ENCODE peak calls at places on chromosomes 11 and 22, in five cellular contexts. One of them, this sample, is unnamed.

GRCh38 chr11:45252134-45252856 is 33.8 kb downstream of the SYT13 start:
- DNase-seq in activated gamma-delta T cell treated with anti-CD3 and anti-CD28 coated beads, Interleukin-2, amount 50 U/mL, for 16 hours: no peak
- DNase-seq in foreskin fibroblast: peak
- DNase-seq in stimulated activated naive B cell treated with anti-CD40 and anti-IgM and Interleukin-4, amounts not matched to agents 10 μg/mL and 1 μg/mL and 100 μg/mL, for 72 hours: peak
- DNase-seq in esophagus muscularis mucosa: no peak
- DNase-seq in this sample: no peak

GRCh38 chr11:61679893-61680621 is at the start of gene DAGLA:
- DNase-seq in activated gamma-delta T cell treated with anti-CD3 and anti-CD28 coated beads, Interleukin-2, amount 50 U/mL, for 16 hours: peak
- DNase-seq in foreskin fibroblast: peak
- DNase-seq in stimulated activated naive B cell treated with anti-CD40 and anti-IgM and Interleukin-4, amounts not matched to agents 10 μg/mL and 1 μg/mL and 100 μg/mL, for 72 hours: peak
- DNase-seq in esophagus muscularis mucosa: no peak
- DNase-seq in this sample: peak

GRCh38 chr11:60831501-60832079 is 10.3 kb upstream of the CCDC86 start:
- DNase-seq in activated gamma-delta T cell treated with anti-CD3 and anti-CD28 coated beads, Interleukin-2, amount 50 U/mL, for 16 hours: no peak
- DNase-seq in foreskin fibroblast: peak
- DNase-seq in stimulated activated naive B cell treated with anti-CD40 and anti-IgM and Interleukin-4, amounts not matched to agents 10 μg/mL and 1 μg/mL and 100 μg/mL, for 72 hours: no peak
- DNase-seq in esophagus muscularis mucosa: no peak
- DNase-seq in this sample: no peak

GRCh38 chr11:8841899-8842298 is 69.1 kb upstream of the AKIP1 start:
- DNase-seq in activated gamma-delta T cell treated with anti-CD3 and anti-CD28 coated beads, Interleukin-2, amount 50 U/mL, for 16 hours: no peak
- DNase-seq in foreskin fibroblast: no peak
- DNase-seq in stimulated activated naive B cell treated with anti-CD40 and anti-IgM and Interleukin-4, amounts not matched to agents 10 μg/mL and 1 μg/mL and 100 μg/mL, for 72 hours: no peak
- DNase-seq in esophagus muscularis mucosa: no peak
- DNase-seq in this sample: no peak

GRCh38 chr22:46794067-46794466 is 31.6 kb downstream of the TBC1D22A start:
- DNase-seq in activated gamma-delta T cell treated with anti-CD3 and anti-CD28 coated beads, Interleukin-2, amount 50 U/mL, for 16 hours: no peak
- DNase-seq in foreskin fibroblast: no peak
- DNase-seq in stimulated activated naive B cell treated with anti-CD40 and anti-IgM and Interleukin-4, amounts not matched to agents 10 μg/mL and 1 μg/mL and 100 μg/mL, for 72 hours: no peak
- DNase-seq in esophagus muscularis mucosa: no peak
- DNase-seq in this sample: no peak

GRCh38 chr11:61919841-61920631 is 2.7 kb upstream of the RAB3IL1 start:
- DNase-seq in activated gamma-delta T cell treated with anti-CD3 and anti-CD28 coated beads, Interleukin-2, amount 50 U/mL, for 16 hours: no peak
- DNase-seq in foreskin fibroblast: no peak
- DNase-seq in stimulated activated naive B cell treated with anti-CD40 and anti-IgM and Interleukin-4, amounts not matched to agents 10 μg/mL and 1 μg/mL and 100 μg/mL, for 72 hours: no peak
- DNase-seq in esophagus muscularis mucosa: peak
- DNase-seq in this sample: no peak

GRCh38 chr11:128714881-128715280 is 21.0 kb downstream of the FLI1 start:
- DNase-seq in activated gamma-delta T cell treated with anti-CD3 and anti-CD28 coated beads, Interleukin-2, amount 50 U/mL, for 16 hours: no peak
- DNase-seq in foreskin fibroblast: peak
- DNase-seq in stimulated activated naive B cell treated with anti-CD40 and anti-IgM and Interleukin-4, amounts not matched to agents 10 μg/mL and 1 μg/mL and 100 μg/mL, for 72 hours: no peak
- DNase-seq in esophagus muscularis mucosa: no peak
- DNase-seq in this sample: no peak

GRCh38 chr11:44286268-44286880 is 23.6 kb downstream of the ALX4 start:
- DNase-seq in activated gamma-delta T cell treated with anti-CD3 and anti-CD28 coated beads, Interleukin-2, amount 50 U/mL, for 16 hours: peak
- DNase-seq in foreskin fibroblast: peak
- DNase-seq in stimulated activated naive B cell treated with anti-CD40 and anti-IgM and Interleukin-4, amounts not matched to agents 10 μg/mL and 1 μg/mL and 100 μg/mL, for 72 hours: peak
- DNase-seq in esophagus muscularis mucosa: no peak
- DNase-seq in this sample: peak

GRCh38 chr11:125903753-125904659 is at the start of gene DDX25:
- DNase-seq in activated gamma-delta T cell treated with anti-CD3 and anti-CD28 coated beads, Interleukin-2, amount 50 U/mL, for 16 hours: no peak
- DNase-seq in foreskin fibroblast: peak
- DNase-seq in stimulated activated naive B cell treated with anti-CD40 and anti-IgM and Interleukin-4, amounts not matched to agents 10 μg/mL and 1 μg/mL and 100 μg/mL, for 72 hours: no peak
- DNase-seq in esophagus muscularis mucosa: no peak
- DNase-seq in this sample: no peak

GRCh38 chr11:133491680-133492383 is 40.5 kb downstream of the OPCML start:
- DNase-seq in activated gamma-delta T cell treated with anti-CD3 and anti-CD28 coated beads, Interleukin-2, amount 50 U/mL, for 16 hours: no peak
- DNase-seq in foreskin fibroblast: no peak
- DNase-seq in stimulated activated naive B cell treated with anti-CD40 and anti-IgM and Interleukin-4, amounts not matched to agents 10 μg/mL and 1 μg/mL and 100 μg/mL, for 72 hours: no peak
- DNase-seq in esophagus muscularis mucosa: peak
- DNase-seq in this sample: no peak

GRCh38 chr11:34655335-34656008 is 34.6 kb downstream of the EHF start:
- DNase-seq in activated gamma-delta T cell treated with anti-CD3 and anti-CD28 coated beads, Interleukin-2, amount 50 U/mL, for 16 hours: no peak
- DNase-seq in foreskin fibroblast: peak
- DNase-seq in stimulated activated naive B cell treated with anti-CD40 and anti-IgM and Interleukin-4, amounts not matched to agents 10 μg/mL and 1 μg/mL and 100 μg/mL, for 72 hours: no peak
- DNase-seq in esophagus muscularis mucosa: no peak
- DNase-seq in this sample: no peak

GRCh38 chr11:22734628-22735345 is 68.4 kb downstream of the GAS2 start:
- DNase-seq in activated gamma-delta T cell treated with anti-CD3 and anti-CD28 coated beads, Interleukin-2, amount 50 U/mL, for 16 hours: no peak
- DNase-seq in foreskin fibroblast: no peak
- DNase-seq in stimulated activated naive B cell treated with anti-CD40 and anti-IgM and Interleukin-4, amounts not matched to agents 10 μg/mL and 1 μg/mL and 100 μg/mL, for 72 hours: no peak
- DNase-seq in esophagus muscularis mucosa: no peak
- DNase-seq in this sample: no peak

GRCh38 chr11:10587995-10588394 is 19.5 kb upstream of the LYVE1 start:
- DNase-seq in activated gamma-delta T cell treated with anti-CD3 and anti-CD28 coated beads, Interleukin-2, amount 50 U/mL, for 16 hours: no peak
- DNase-seq in foreskin fibroblast: no peak
- DNase-seq in stimulated activated naive B cell treated with anti-CD40 and anti-IgM and Interleukin-4, amounts not matched to agents 10 μg/mL and 1 μg/mL and 100 μg/mL, for 72 hours: no peak
- DNase-seq in esophagus muscularis mucosa: no peak
- DNase-seq in this sample: no peak

GRCh38 chr22:20810645-20811044 is 36.7 kb downstream of the SERPIND1 start:
- DNase-seq in activated gamma-delta T cell treated with anti-CD3 and anti-CD28 coated beads, Interleukin-2, amount 50 U/mL, for 16 hours: no peak
- DNase-seq in foreskin fibroblast: no peak
- DNase-seq in stimulated activated naive B cell treated with anti-CD40 and anti-IgM and Interleukin-4, amounts not matched to agents 10 μg/mL and 1 μg/mL and 100 μg/mL, for 72 hours: no peak
- DNase-seq in esophagus muscularis mucosa: no peak
- DNase-seq in this sample: no peak

GRCh38 chr22:50105529-50106100 is 15.8 kb downstream of the MOV10L1 start:
- DNase-seq in activated gamma-delta T cell treated with anti-CD3 and anti-CD28 coated beads, Interleukin-2, amount 50 U/mL, for 16 hours: no peak
- DNase-seq in foreskin fibroblast: peak
- DNase-seq in stimulated activated naive B cell treated with anti-CD40 and anti-IgM and Interleukin-4, amounts not matched to agents 10 μg/mL and 1 μg/mL and 100 μg/mL, for 72 hours: no peak
- DNase-seq in esophagus muscularis mucosa: no peak
- DNase-seq in this sample: no peak

GRCh38 chr11:469684-470667 is 19.9 kb downstream of the PTDSS2 start:
- DNase-seq in activated gamma-delta T cell treated with anti-CD3 and anti-CD28 coated beads, Interleukin-2, amount 50 U/mL, for 16 hours: no peak
- DNase-seq in foreskin fibroblast: peak
- DNase-seq in stimulated activated naive B cell treated with anti-CD40 and anti-IgM and Interleukin-4, amounts not matched to agents 10 μg/mL and 1 μg/mL and 100 μg/mL, for 72 hours: no peak
- DNase-seq in esophagus muscularis mucosa: no peak
- DNase-seq in this sample: no peak

GRCh38 chr11:122882809-122883681 is 486 bp downstream of the JHY start:
- DNase-seq in activated gamma-delta T cell treated with anti-CD3 and anti-CD28 coated beads, Interleukin-2, amount 50 U/mL, for 16 hours: peak
- DNase-seq in foreskin fibroblast: peak
- DNase-seq in stimulated activated naive B cell treated with anti-CD40 and anti-IgM and Interleukin-4, amounts not matched to agents 10 μg/mL and 1 μg/mL and 100 μg/mL, for 72 hours: peak
- DNase-seq in esophagus muscularis mucosa: no peak
- DNase-seq in this sample: peak

GRCh38 chr22:44131989-44132685 is 48.6 kb upstream of the PARVG start:
- DNase-seq in activated gamma-delta T cell treated with anti-CD3 and anti-CD28 coated beads, Interleukin-2, amount 50 U/mL, for 16 hours: no peak
- DNase-seq in foreskin fibroblast: no peak
- DNase-seq in stimulated activated naive B cell treated with anti-CD40 and anti-IgM and Interleukin-4, amounts not matched to agents 10 μg/mL and 1 μg/mL and 100 μg/mL, for 72 hours: no peak
- DNase-seq in esophagus muscularis mucosa: no peak
- DNase-seq in this sample: no peak

GRCh38 chr11:22115470-22116037 is 77.3 kb upstream of the ANO5 start:
- DNase-seq in activated gamma-delta T cell treated with anti-CD3 and anti-CD28 coated beads, Interleukin-2, amount 50 U/mL, for 16 hours: no peak
- DNase-seq in foreskin fibroblast: no peak
- DNase-seq in stimulated activated naive B cell treated with anti-CD40 and anti-IgM and Interleukin-4, amounts not matched to agents 10 μg/mL and 1 μg/mL and 100 μg/mL, for 72 hours: no peak
- DNase-seq in esophagus muscularis mucosa: no peak
- DNase-seq in this sample: no peak

GRCh38 chr11:83007477-83007876 is 64.2 kb downstream of the RAB30 start:
- DNase-seq in activated gamma-delta T cell treated with anti-CD3 and anti-CD28 coated beads, Interleukin-2, amount 50 U/mL, for 16 hours: no peak
- DNase-seq in foreskin fibroblast: no peak
- DNase-seq in stimulated activated naive B cell treated with anti-CD40 and anti-IgM and Interleukin-4, amounts not matched to agents 10 μg/mL and 1 μg/mL and 100 μg/mL, for 72 hours: no peak
- DNase-seq in esophagus muscularis mucosa: no peak
- DNase-seq in this sample: no peak

GRCh38 chr11:117095301-117096139 is 2.7 kb downstream of the SIK3 start:
- DNase-seq in activated gamma-delta T cell treated with anti-CD3 and anti-CD28 coated beads, Interleukin-2, amount 50 U/mL, for 16 hours: no peak
- DNase-seq in foreskin fibroblast: peak
- DNase-seq in stimulated activated naive B cell treated with anti-CD40 and anti-IgM and Interleukin-4, amounts not matched to agents 10 μg/mL and 1 μg/mL and 100 μg/mL, for 72 hours: no peak
- DNase-seq in esophagus muscularis mucosa: no peak
- DNase-seq in this sample: no peak

GRCh38 chr11:111819161-111820058 is 52.0 kb downstream of the ALG9 start:
- DNase-seq in activated gamma-delta T cell treated with anti-CD3 and anti-CD28 coated beads, Interleukin-2, amount 50 U/mL, for 16 hours: no peak
- DNase-seq in foreskin fibroblast: peak
- DNase-seq in stimulated activated naive B cell treated with anti-CD40 and anti-IgM and Interleukin-4, amounts not matched to agents 10 μg/mL and 1 μg/mL and 100 μg/mL, for 72 hours: no peak
- DNase-seq in esophagus muscularis mucosa: no peak
- DNase-seq in this sample: no peak

GRCh38 chr11:66263231-66263630 is 5.2 kb upstream of the RAB1B start:
- DNase-seq in activated gamma-delta T cell treated with anti-CD3 and anti-CD28 coated beads, Interleukin-2, amount 50 U/mL, for 16 hours: no peak
- DNase-seq in foreskin fibroblast: no peak
- DNase-seq in stimulated activated naive B cell treated with anti-CD40 and anti-IgM and Interleukin-4, amounts not matched to agents 10 μg/mL and 1 μg/mL and 100 μg/mL, for 72 hours: no peak
- DNase-seq in esophagus muscularis mucosa: no peak
- DNase-seq in this sample: no peak

This sample was measured in activated T-helper 9 cell treated with anti-CD3 and anti-CD28 coated beads, Interleukin-2, amount 50 U/mL, for 16 hours.